ENCODE peak calls at places on chromosome 4, in ten cellular contexts. X is activated CD8-positive, alpha-beta memory T cell treated with anti-CD3 and anti-CD28 coated beads for 4 hours; R is RWPE1; G is GM04503; T is PC-3; H is activated T-helper 1 cell treated with anti-CD3 and anti-CD28 coated beads, Interleukin-2, amount 50 U/mL, for 16 hours; U is sigmoid colon; W is lower leg skin; S is NCI-H1436 treated with DMSO at 0.1 percent for 48 hours; F is dermis blood vessel endothelial cell. P is an unnamed sample.
A peak's percentile ranks its signal among the peaks of the same experiment; 100 is the strongest.

GRCh38 chr4:186831574-186831973 is 107.9 kb upstream of the FAT1 start:
- DNase-seq in X (no peak), R (no peak), G (no peak), T (peak; percentile 23), H (no peak), U (no peak), W (no peak), S (no peak), F (no peak), P (no peak)

GRCh38 chr4:158161561-158162354 is 11.1 kb downstream of the GASK1B start:
- DNase-seq in X (no peak), R (peak; percentile 3), G (peak; percentile 67), T (peak; percentile 55), H (no peak), U (peak; percentile 75), W (peak; percentile 72), S (no peak), F (peak; percentile 98), P (peak; percentile 81)

GRCh38 chr4:5839751-5840674 is 52.9 kb downstream of the CRMP1 start:
- DNase-seq in X (no peak), R (no peak), G (peak; percentile 10), T (no peak), H (no peak), U (peak; percentile 86), W (no peak), S (no peak), F (no peak), P (peak; percentile 35)

GRCh38 chr4:794911-795725 is 30.8 kb downstream of the CPLX1 start:
- DNase-seq in X (no peak), R (no peak), G (no peak), T (no peak), H (no peak), U (no peak), W (no peak), S (no peak), F (no peak), P (no peak)

GRCh38 chr4:187578103-187578502 is 417.5 kb upstream of the ZFP42 start:
- DNase-seq in X (no peak), R (no peak), G (no peak), T (no peak), H (no peak), U (no peak), W (no peak), S (no peak), F (no peak), P (no peak)

GRCh38 chr4:109072595-109072994 is 229.9 kb downstream of the COL25A1 start:
- DNase-seq in X (no peak), R (peak; percentile 15), G (peak; percentile 59), T (no peak), H (no peak), U (no peak), W (peak; percentile 67), S (no peak), F (no peak), P (peak; percentile 54)

GRCh38 chr4:79241846-79242245 is 84.0 kb downstream of the NAA11 start:
- DNase-seq in X (no peak), R (no peak), G (peak; percentile 3), T (peak; percentile 35), H (no peak), U (no peak), W (no peak), S (peak; percentile 4), F (no peak), P (peak; percentile 10)

GRCh38 chr4:40562681-40563080 is 67.0 kb downstream of the RBM47 start:
- DNase-seq in X (no peak), R (no peak), G (no peak), T (peak; percentile 52), H (no peak), U (no peak), W (no peak), S (no peak), F (no peak), P (no peak)

GRCh38 chr4:153447175-153447887 is 18.8 kb upstream of the TMEM131L start:
- DNase-seq in X (no peak), R (no peak), G (no peak), T (no peak), H (no peak), U (no peak), W (no peak), S (peak; percentile 29), F (no peak), P (no peak)

GRCh38 chr4:153409924-153410501 is 56.1 kb upstream of the TMEM131L start:
- DNase-seq in X (no peak), R (no peak), G (no peak), T (no peak), H (no peak), U (no peak), W (no peak), S (no peak), F (peak; percentile 30), P (no peak)

GRCh38 chr4:72094054-72094780 is 62.4 kb downstream of the NPFFR2 start:
- DNase-seq in X (no peak), R (no peak), G (no peak), T (no peak), H (no peak), U (no peak), W (no peak), S (peak; percentile 82), F (no peak), P (no peak)

GRCh38 chr4:129481107-129481506 is 385.2 kb downstream of the C4orf33 start:
- DNase-seq in X (no peak), R (no peak), G (no peak), T (no peak), H (no peak), U (no peak), W (no peak), S (no peak), F (no peak), P (no peak)

GRCh38 chr4:169315530-169316306 is 45.0 kb upstream of the SH3RF1 start:
- DNase-seq in X (no peak), R (no peak), G (no peak), T (peak; percentile 15), H (no peak), U (no peak), W (no peak), S (peak; percentile 6), F (peak; percentile 12), P (peak; percentile 22)

GRCh38 chr4:4477796-4478195 is 64.1 kb downstream of the STX18 start:
- DNase-seq in X (no peak), R (no peak), G (no peak), T (peak; percentile 69), H (no peak), U (no peak), W (no peak), S (no peak), F (peak; percentile 40), P (no peak)

GRCh38 chr4:110609044-110609750 is 13.7 kb downstream of the PITX2 start:
- DNase-seq in X (no peak), R (no peak), G (no peak), T (peak; percentile 24), H (no peak), U (no peak), W (no peak), S (no peak), F (no peak), P (no peak)

GRCh38 chr4:130361616-130362015 is 1265.7 kb downstream of the C4orf33 start:
- DNase-seq in X (no peak), R (no peak), G (no peak), T (no peak), H (no peak), U (no peak), W (no peak), S (no peak), F (no peak), P (no peak)

GRCh38 chr4:72997409-72997808 is 72.1 kb downstream of the COX18 start:
- DNase-seq in X (no peak), R (peak; percentile 48), G (no peak), T (peak; percentile 82), H (no peak), U (no peak), W (no peak), S (no peak), F (no peak), P (no peak)

GRCh38 chr4:151215295-151215694 is 61.7 kb upstream of the PRSS48 start:
- DNase-seq in X (no peak), R (no peak), G (no peak), T (no peak), H (no peak), U (no peak), W (no peak), S (no peak), F (peak; percentile 91), P (no peak)

GRCh38 chr4:148270600-148270999 is 171.6 kb downstream of the NR3C2 start:
- DNase-seq in X (no peak), R (peak; percentile 18), G (no peak), T (peak; percentile 58), H (no peak), U (no peak), W (no peak), S (no peak), F (peak; percentile 68), P (no peak)

GRCh38 chr4:156293657-156294297 is 340.1 kb upstream of the CTSO start:
- DNase-seq in X (no peak), R (peak; percentile 52), G (no peak), T (peak; percentile 79), H (no peak), U (no peak), W (no peak), S (no peak), F (no peak), P (peak; percentile 14)

P was measured in AG08395.